ENCODE peak calls at places on chromosomes 6 and 20, in eight cellular contexts. One of them, this sample, is unnamed.

GRCh38 chr6:5205877-5206840 is 54.6 kb downstream of the LYRM4 start:
- DNase-seq in CD4-positive, alpha-beta memory T cell: no peak
- DNase-seq in prostate gland: no peak
- DNase-seq in left lung: no peak
- DNase-seq in uterus: peak; percentile 81
- DNase-seq in PC-3: peak; percentile 52
- DNase-seq in ascending aorta: peak; percentile 72
- DNase-seq in cardiac muscle cell: peak; percentile 46
- DNase-seq in this sample: peak; percentile 86

GRCh38 chr6:13355043-13355945 is 27.0 kb upstream of the TBC1D7 start:
- DNase-seq in CD4-positive, alpha-beta memory T cell: peak; percentile 54
- DNase-seq in ascending aorta: no peak
- DNase-seq in prostate gland: peak; percentile 30
- DNase-seq in uterus: no peak
- DNase-seq in left lung: no peak
- DNase-seq in cardiac muscle cell: no peak
- DNase-seq in PC-3: peak; percentile 95
- DNase-seq in this sample: no peak

GRCh38 chr20:57048027-57048869 is 218.2 kb downstream of the BMP7 start:
- DNase-seq in ascending aorta: no peak
- DNase-seq in prostate gland: no peak
- DNase-seq in PC-3: peak; percentile 70
- DNase-seq in uterus: no peak
- DNase-seq in CD4-positive, alpha-beta memory T cell: no peak
- DNase-seq in cardiac muscle cell: peak; percentile 70
- DNase-seq in left lung: no peak
- DNase-seq in this sample: no peak

GRCh38 chr20:20594171-20594530 is 118.3 kb downstream of the RALGAPA2 start:
- DNase-seq in left lung: no peak
- DNase-seq in PC-3: peak; percentile 59
- DNase-seq in cardiac muscle cell: no peak
- DNase-seq in ascending aorta: no peak
- DNase-seq in uterus: no peak
- DNase-seq in prostate gland: no peak
- DNase-seq in CD4-positive, alpha-beta memory T cell: no peak
- DNase-seq in this sample: no peak

GRCh38 chr6:105300090-105300489 is 102.8 kb downstream of the PREP start:
- DNase-seq in PC-3: no peak
- DNase-seq in CD4-positive, alpha-beta memory T cell: no peak
- DNase-seq in ascending aorta: no peak
- DNase-seq in cardiac muscle cell: no peak
- DNase-seq in prostate gland: no peak
- DNase-seq in uterus: no peak
- DNase-seq in left lung: no peak
- DNase-seq in this sample: no peak

GRCh38 chr6:51163843-51164529 is 345.3 kb downstream of the TFAP2B start:
- DNase-seq in prostate gland: no peak
- DNase-seq in CD4-positive, alpha-beta memory T cell: no peak
- DNase-seq in PC-3: peak; percentile 61
- DNase-seq in cardiac muscle cell: no peak
- DNase-seq in ascending aorta: no peak
- DNase-seq in left lung: no peak
- DNase-seq in uterus: no peak
- DNase-seq in this sample: no peak

GRCh38 chr6:24536466-24536865 is 41.7 kb downstream of the ALDH5A1 start:
- DNase-seq in cardiac muscle cell: no peak
- DNase-seq in left lung: no peak
- DNase-seq in ascending aorta: no peak
- DNase-seq in uterus: no peak
- DNase-seq in prostate gland: no peak
- DNase-seq in PC-3: no peak
- DNase-seq in CD4-positive, alpha-beta memory T cell: no peak
- DNase-seq in this sample: no peak

GRCh38 chr6:19753822-19754221 is 83.3 kb upstream of the ID4 start:
- DNase-seq in ascending aorta: no peak
- DNase-seq in CD4-positive, alpha-beta memory T cell: no peak
- DNase-seq in uterus: no peak
- DNase-seq in left lung: no peak
- DNase-seq in PC-3: no peak
- DNase-seq in cardiac muscle cell: no peak
- DNase-seq in prostate gland: no peak
- DNase-seq in this sample: no peak

GRCh38 chr6:28401172-28401571 is 1.6 kb upstream of the ZSCAN12 start:
- DNase-seq in cardiac muscle cell: no peak
- DNase-seq in CD4-positive, alpha-beta memory T cell: no peak
- DNase-seq in uterus: no peak
- DNase-seq in PC-3: peak; percentile 76
- DNase-seq in ascending aorta: no peak
- DNase-seq in left lung: no peak
- DNase-seq in prostate gland: no peak
- DNase-seq in this sample: no peak

GRCh38 chr6:161271343-161272019 is 2.4 kb downstream of the AGPAT4 start:
- DNase-seq in CD4-positive, alpha-beta memory T cell: no peak
- DNase-seq in cardiac muscle cell: no peak
- DNase-seq in uterus: no peak
- DNase-seq in PC-3: peak; percentile 49
- DNase-seq in prostate gland: no peak
- DNase-seq in left lung: no peak
- DNase-seq in ascending aorta: no peak
- DNase-seq in this sample: no peak

GRCh38 chr20:54340206-54340605 is 132.3 kb downstream of the PFDN4 start:
- DNase-seq in ascending aorta: no peak
- DNase-seq in CD4-positive, alpha-beta memory T cell: no peak
- DNase-seq in left lung: no peak
- DNase-seq in cardiac muscle cell: no peak
- DNase-seq in uterus: no peak
- DNase-seq in PC-3: no peak
- DNase-seq in prostate gland: no peak
- DNase-seq in this sample: no peak

GRCh38 chr6:3281669-3282460 is 23.1 kb downstream of the PSMG4 start:
- DNase-seq in PC-3: peak; percentile 97
- DNase-seq in uterus: peak; percentile 64
- DNase-seq in prostate gland: no peak
- DNase-seq in ascending aorta: peak; percentile 68
- DNase-seq in cardiac muscle cell: no peak
- DNase-seq in CD4-positive, alpha-beta memory T cell: no peak
- DNase-seq in left lung: no peak
- DNase-seq in this sample: peak; percentile 75

GRCh38 chr6:110421749-110422443 is 6.5 kb upstream of the DDO start:
- DNase-seq in cardiac muscle cell: no peak
- DNase-seq in CD4-positive, alpha-beta memory T cell: no peak
- DNase-seq in prostate gland: no peak
- DNase-seq in left lung: no peak
- DNase-seq in uterus: no peak
- DNase-seq in PC-3: no peak
- DNase-seq in ascending aorta: no peak
- DNase-seq in this sample: no peak

GRCh38 chr20:19745584-19745983 is 12.5 kb upstream of the RIN2 start:
- DNase-seq in CD4-positive, alpha-beta memory T cell: no peak
- DNase-seq in prostate gland: no peak
- DNase-seq in cardiac muscle cell: no peak
- DNase-seq in uterus: no peak
- DNase-seq in left lung: no peak
- DNase-seq in ascending aorta: no peak
- DNase-seq in PC-3: no peak
- DNase-seq in this sample: no peak

GRCh38 chr20:14879020-14879697 is 541.7 kb upstream of the FLRT3 start:
- DNase-seq in left lung: no peak
- DNase-seq in prostate gland: no peak
- DNase-seq in CD4-positive, alpha-beta memory T cell: no peak
- DNase-seq in PC-3: peak; percentile 98
- DNase-seq in ascending aorta: no peak
- DNase-seq in cardiac muscle cell: no peak
- DNase-seq in uterus: no peak
- DNase-seq in this sample: no peak

GRCh38 chr6:83711958-83712357 is 3.1 kb upstream of the SNAP91 start:
- DNase-seq in CD4-positive, alpha-beta memory T cell: no peak
- DNase-seq in uterus: no peak
- DNase-seq in ascending aorta: no peak
- DNase-seq in left lung: no peak
- DNase-seq in cardiac muscle cell: no peak
- DNase-seq in PC-3: no peak
- DNase-seq in prostate gland: no peak
- DNase-seq in this sample: no peak

GRCh38 chr6:83708546-83708969 is 343 bp downstream of the SNAP91 start:
- DNase-seq in ascending aorta: no peak
- DNase-seq in uterus: no peak
- DNase-seq in left lung: no peak
- DNase-seq in cardiac muscle cell: peak; percentile 68
- DNase-seq in CD4-positive, alpha-beta memory T cell: no peak
- DNase-seq in PC-3: no peak
- DNase-seq in prostate gland: peak; percentile 4
- DNase-seq in this sample: no peak

GRCh38 chr6:83709748-83710050 is 798 bp upstream of the SNAP91 start:
- DNase-seq in prostate gland: no peak
- DNase-seq in CD4-positive, alpha-beta memory T cell: no peak
- DNase-seq in cardiac muscle cell: no peak
- DNase-seq in uterus: no peak
- DNase-seq in left lung: no peak
- DNase-seq in PC-3: no peak
- DNase-seq in ascending aorta: no peak
- DNase-seq in this sample: no peak

GRCh38 chr6:83708970-83709747 is at the start of gene SNAP91:
- DNase-seq in CD4-positive, alpha-beta memory T cell: no peak
- DNase-seq in ascending aorta: peak; percentile 65
- DNase-seq in PC-3: no peak
- DNase-seq in left lung: no peak
- DNase-seq in prostate gland: peak; percentile 43
- DNase-seq in cardiac muscle cell: peak; percentile 92
- DNase-seq in uterus: no peak
- DNase-seq in this sample: no peak

DNA sequence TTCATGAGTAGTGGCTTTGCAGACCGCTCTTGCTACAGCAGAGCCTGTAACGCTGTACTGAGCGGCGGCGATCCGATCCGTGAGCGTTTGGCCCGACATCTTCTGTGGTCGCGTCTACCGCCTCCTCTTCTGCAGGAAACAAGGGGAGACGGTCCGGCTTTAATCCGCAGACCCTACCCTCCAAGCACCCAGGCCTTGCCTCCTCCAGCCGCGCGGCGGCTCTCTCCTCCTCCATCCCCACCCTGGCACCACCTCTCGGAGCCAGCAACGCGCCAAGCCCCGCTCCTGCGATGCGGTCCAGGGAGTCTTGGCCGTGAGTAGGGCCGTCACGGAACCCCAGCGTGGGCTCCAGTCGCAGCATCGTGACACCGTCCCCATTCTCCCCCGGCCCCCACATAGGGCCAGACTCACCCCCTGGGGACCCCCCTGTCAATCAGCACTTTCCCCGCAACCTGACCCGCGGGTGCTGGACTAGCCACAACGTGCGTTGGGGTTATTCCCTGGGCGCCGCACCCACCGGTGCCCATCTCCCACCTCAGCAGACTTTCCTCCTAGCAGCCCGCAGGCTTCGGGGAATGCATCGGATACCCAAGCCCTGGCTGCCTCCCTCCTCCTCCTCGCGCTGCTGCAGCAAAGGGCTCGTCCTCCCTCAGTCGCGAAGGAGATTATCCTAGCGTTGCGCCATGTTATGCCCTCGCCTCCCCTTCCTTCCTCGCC is 914 bp downstream of the SNAP91 start:
- DNase-seq in uterus: no peak
- DNase-seq in PC-3: no peak
- DNase-seq in left lung: no peak
- DNase-seq in ascending aorta: peak; percentile 62
- DNase-seq in CD4-positive, alpha-beta memory T cell: no peak
- DNase-seq in prostate gland: peak; percentile 6
- DNase-seq in cardiac muscle cell: peak; percentile 50
- DNase-seq in this sample: no peak
- H3K4me3 ChIP-seq in uterus: peak overlapping the region; percentile 38
- H3K4me3 ChIP-seq in PC-3: no peak overlapping the region
- H3K4me3 ChIP-seq in left lung: peak overlapping the region; percentile 34
- H3K4me3 ChIP-seq in ascending aorta: peak overlapping the region; percentile 86
- H3K4me3 ChIP-seq in CD4-positive, alpha-beta memory T cell: no peak overlapping the region
- H3K4me3 ChIP-seq in prostate gland: peak overlapping the region; percentile 59
- H3K4me3 ChIP-seq in cardiac muscle cell: peak overlapping the region; percentile 87
- H3K4me3 ChIP-seq in this sample: peak overlapping the region; percentile 55

GRCh38 chr6:150766201-150766997 is 99.1 kb upstream of the MTHFD1L start:
- DNase-seq in uterus: no peak
- DNase-seq in left lung: no peak
- DNase-seq in PC-3: no peak
- DNase-seq in CD4-positive, alpha-beta memory T cell: no peak
- DNase-seq in prostate gland: no peak
- DNase-seq in cardiac muscle cell: no peak
- DNase-seq in ascending aorta: no peak
- DNase-seq in this sample: no peak

GRCh38 chr6:150765457-150765764 is 100.1 kb upstream of the MTHFD1L start:
- DNase-seq in PC-3: no peak
- DNase-seq in ascending aorta: no peak
- DNase-seq in CD4-positive, alpha-beta memory T cell: no peak
- DNase-seq in left lung: no peak
- DNase-seq in uterus: no peak
- DNase-seq in cardiac muscle cell: no peak
- DNase-seq in prostate gland: no peak
- DNase-seq in this sample: no peak

GRCh38 chr6:150767585-150768164 is 97.8 kb upstream of the MTHFD1L start:
- DNase-seq in CD4-positive, alpha-beta memory T cell: no peak
- DNase-seq in ascending aorta: no peak
- DNase-seq in cardiac muscle cell: no peak
- DNase-seq in PC-3: no peak
- DNase-seq in prostate gland: no peak
- DNase-seq in uterus: no peak
- DNase-seq in left lung: no peak
- DNase-seq in this sample: no peak

GRCh38 chr6:150764638-150765456 is 100.7 kb upstream of the MTHFD1L start:
- DNase-seq in left lung: no peak
- DNase-seq in prostate gland: no peak
- DNase-seq in cardiac muscle cell: no peak
- DNase-seq in uterus: no peak
- DNase-seq in ascending aorta: no peak
- DNase-seq in CD4-positive, alpha-beta memory T cell: no peak
- DNase-seq in PC-3: no peak
- DNase-seq in this sample: no peak

GRCh38 chr6:150767161-150767560 is 98.3 kb upstream of the MTHFD1L start:
- DNase-seq in left lung: no peak
- DNase-seq in prostate gland: no peak
- DNase-seq in cardiac muscle cell: no peak
- DNase-seq in uterus: no peak
- DNase-seq in PC-3: no peak
- DNase-seq in ascending aorta: no peak
- DNase-seq in CD4-positive, alpha-beta memory T cell: no peak
- DNase-seq in this sample: no peak
- H3K27ac ChIP-seq in left lung: no peak overlapping the region
- H3K27ac ChIP-seq in prostate gland: no peak overlapping the region
- H3K27ac ChIP-seq in cardiac muscle cell: no peak overlapping the region
- H3K27ac ChIP-seq in uterus: peak overlapping the region; percentile 42
- H3K27ac ChIP-seq in PC-3: no peak overlapping the region
- H3K27ac ChIP-seq in ascending aorta: peak overlapping the region; percentile 60
- H3K27ac ChIP-seq in CD4-positive, alpha-beta memory T cell: no peak overlapping the region
- H3K27ac ChIP-seq in this sample: peak overlapping the region; percentile 22

GRCh38 chr6:34195726-34196115 is 41.0 kb upstream of the HMGA1 start:
- DNase-seq in PC-3: no peak
- DNase-seq in prostate gland: no peak
- DNase-seq in ascending aorta: no peak
- DNase-seq in uterus: peak; percentile 21
- DNase-seq in left lung: no peak
- DNase-seq in CD4-positive, alpha-beta memory T cell: no peak
- DNase-seq in cardiac muscle cell: no peak
- DNase-seq in this sample: no peak
- H3K4me3 ChIP-seq in PC-3: peak overlapping the region; percentile 71
- H3K4me3 ChIP-seq in prostate gland: no peak overlapping the region
- H3K4me3 ChIP-seq in ascending aorta: peak overlapping the region; percentile 71
- H3K4me3 ChIP-seq in uterus: peak overlapping the region; percentile 45
- H3K4me3 ChIP-seq in left lung: no peak overlapping the region
- H3K4me3 ChIP-seq in CD4-positive, alpha-beta memory T cell: no peak overlapping the region
- H3K4me3 ChIP-seq in cardiac muscle cell: no peak overlapping the region
- H3K4me3 ChIP-seq in this sample: no peak overlapping the region

GRCh38 chr20:775679-776135 is 7.4 kb upstream of the SLC52A3 start:
- DNase-seq in prostate gland: peak; percentile 67
- DNase-seq in ascending aorta: no peak
- DNase-seq in uterus: no peak
- DNase-seq in cardiac muscle cell: no peak
- DNase-seq in CD4-positive, alpha-beta memory T cell: no peak
- DNase-seq in left lung: no peak
- DNase-seq in PC-3: no peak
- DNase-seq in this sample: no peak
- H3K27ac ChIP-seq in prostate gland: peak overlapping the region; percentile 57
- H3K27ac ChIP-seq in ascending aorta: no peak overlapping the region
- H3K27ac ChIP-seq in uterus: no peak overlapping the region
- H3K27ac ChIP-seq in cardiac muscle cell: no peak overlapping the region
- H3K27ac ChIP-seq in CD4-positive, alpha-beta memory T cell: no peak overlapping the region
- H3K27ac ChIP-seq in left lung: no peak overlapping the region
- H3K27ac ChIP-seq in PC-3: no peak overlapping the region
- H3K27ac ChIP-seq in this sample: no peak overlapping the region